ENCODE peak calls at places on chromosomes 6 and 20, in eight cellular contexts. N is right cardiac atrium; T is left lung; W is GM23248; X is aorta; K is NCI-H187; B is uterus; S is CD8-positive, alpha-beta T cell. Q is an unnamed sample.

GRCh38 chr20:44054849-44055248 is 132.1 kb downstream of the JPH2 start:
- DNase-seq in N (no peak), T (no peak), W (no peak), X (peak; percentile 12), K (no peak), B (no peak), S (no peak), Q (no peak)

GRCh38 chr6:70411542-70411941 is 1.8 kb upstream of the FAM135A start:
- DNase-seq in N (no peak), T (no peak), W (no peak), X (no peak), K (no peak), B (no peak), S (no peak), Q (no peak)

GRCh38 chr6:25359191-25359861 is 80.2 kb downstream of the CARMIL1 start:
- DNase-seq in N (peak; percentile 48), T (no peak), W (peak; percentile 88), X (peak; percentile 63), K (no peak), B (peak; percentile 51), S (no peak), Q (peak; percentile 43)

GRCh38 chr6:25223421-25224052 is 55.6 kb upstream of the CARMIL1 start:
- DNase-seq in N (peak; percentile 75), T (no peak), W (peak; percentile 79), X (peak; percentile 75), K (peak; percentile 34), B (peak; percentile 72), S (peak; percentile 61), Q (peak; percentile 40)

GRCh38 chr6:136719280-136720044 is 72.8 kb downstream of the MAP3K5 start:
- DNase-seq in N (no peak), T (no peak), W (peak; percentile 4), X (no peak), K (no peak), B (no peak), S (no peak), Q (no peak)

GRCh38 chr6:11270030-11271027 is 37.9 kb upstream of the NEDD9 start:
- DNase-seq in N (peak; percentile 66), T (no peak), W (no peak), X (no peak), K (no peak), B (no peak), S (no peak), Q (no peak)

GRCh38 chr6:158611600-158612041 is 32.9 kb downstream of the DYNLT1 start:
- DNase-seq in N (no peak), T (peak; percentile 86), W (no peak), X (no peak), K (no peak), B (no peak), S (no peak), Q (no peak)

GRCh38 chr6:147709396-147710272 is 201.1 kb downstream of the SAMD5 start:
- DNase-seq in N (no peak), T (no peak), W (no peak), X (no peak), K (no peak), B (no peak), S (no peak), Q (no peak)

GRCh38 chr20:25368526-25368925 is 22.1 kb downstream of the ABHD12 start:
- DNase-seq in N (no peak), T (no peak), W (no peak), X (no peak), K (no peak), B (no peak), S (no peak), Q (no peak)

GRCh38 chr6:28215425-28215824 is 9.7 kb upstream of the ZSCAN9 start:
- DNase-seq in N (no peak), T (no peak), W (peak; percentile 29), X (no peak), K (no peak), B (no peak), S (no peak), Q (peak; percentile 20)

Q was measured in NCI-H526.